ENCODE peak calls at places on chromosome 11, in six cellular contexts. I is HepG2, Y is SK-N-SH, E is K562, R is A549, F is GM12878. U is an unnamed sample.

GRCh38 chr11:118193910-118194566 is 17.6 kb upstream of the SCN2B start:
- DNase-seq in E (no peak), F (no peak), Y (no peak), I (no peak), R (no peak), U (no peak)

GRCh38 chr11:59172345-59173079 is 580 bp downstream of the DTX4 start:
- DNase-seq in R (no peak), I (peak; percentile 10), F (peak; percentile 60), Y (peak; percentile 63), E (peak; percentile 37), U (no peak)

GRCh38 chr11:18115360-18116127 is 9.7 kb upstream of the SAAL1 start:
- DNase-seq in Y (peak; percentile 85), E (peak; percentile 80), F (peak; percentile 19), I (peak; percentile 75), R (peak; percentile 75), U (peak; percentile 55)

GRCh38 chr11:73454987-73455386 is 78.8 kb downstream of the RELT start:
- DNase-seq in I (no peak), R (no peak), E (no peak), F (no peak), Y (no peak), U (no peak)

GRCh38 chr11:47912843-47913437 is 64.8 kb upstream of the NUP160 start:
- DNase-seq in Y (no peak), R (no peak), F (no peak), E (no peak), I (no peak), U (no peak)

GRCh38 chr11:12464303-12464702 is 86.9 kb downstream of the PARVA start:
- DNase-seq in F (no peak), I (no peak), Y (no peak), R (no peak), E (no peak), U (no peak)

GRCh38 chr11:65692367-65692766 is 19.7 kb upstream of the KAT5 start:
- DNase-seq in F (no peak), R (no peak), E (peak; percentile 39), Y (no peak), I (no peak), U (no peak)

GRCh38 chr11:128532571-128533091 is 54.7 kb downstream of the ETS1 start:
- DNase-seq in E (no peak), F (no peak), Y (no peak), I (no peak), R (no peak), U (no peak)

GRCh38 chr11:75635009-75635909 is 33.6 kb downstream of the MAP6 start:
- DNase-seq in Y (no peak), F (no peak), I (no peak), R (no peak), E (no peak), U (peak; percentile 72)

GRCh38 chr11:103662880-103663279 is 373.6 kb upstream of the DDI1 start:
- DNase-seq in Y (no peak), R (no peak), E (no peak), F (no peak), I (no peak), U (peak; percentile 20)

DNA sequence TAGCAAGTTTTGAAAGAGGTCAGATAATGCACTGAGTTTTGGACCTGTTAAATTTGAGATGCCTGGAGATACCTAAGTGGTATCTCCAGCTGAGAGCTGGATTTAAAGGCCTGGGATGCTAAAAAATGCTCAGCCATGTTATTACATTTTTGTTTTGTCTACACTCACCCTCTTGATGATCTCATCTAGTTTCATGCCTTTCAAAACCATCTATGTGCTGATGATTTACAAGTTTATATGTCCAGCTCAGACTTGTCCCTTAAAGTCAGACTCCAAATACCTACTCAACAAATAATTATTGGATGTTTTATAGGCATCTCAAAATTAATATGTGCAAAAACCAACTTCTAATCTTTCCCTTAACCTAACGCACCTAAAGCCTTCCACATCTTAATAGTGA is 103.6 kb upstream of the OR9G4 start:
- DNase-seq in R (no peak), I (no peak), Y (no peak), F (no peak), E (no peak), U (no peak)
- TF ChIP-seq SMC3 in R (no peak), I (no peak), Y (no peak), F (no peak), E (no peak), U (no peak)

GRCh38 chr11:35605691-35606090 is 12.6 kb upstream of the FJX1 start:
- DNase-seq in E (no peak), I (no peak), F (no peak), Y (no peak), R (no peak), U (peak; percentile 59)
- TF ChIP-seq SMC3 in E (no peak), I (no peak), F (no peak), Y (no peak), R (no peak), U (no peak)

DNA sequence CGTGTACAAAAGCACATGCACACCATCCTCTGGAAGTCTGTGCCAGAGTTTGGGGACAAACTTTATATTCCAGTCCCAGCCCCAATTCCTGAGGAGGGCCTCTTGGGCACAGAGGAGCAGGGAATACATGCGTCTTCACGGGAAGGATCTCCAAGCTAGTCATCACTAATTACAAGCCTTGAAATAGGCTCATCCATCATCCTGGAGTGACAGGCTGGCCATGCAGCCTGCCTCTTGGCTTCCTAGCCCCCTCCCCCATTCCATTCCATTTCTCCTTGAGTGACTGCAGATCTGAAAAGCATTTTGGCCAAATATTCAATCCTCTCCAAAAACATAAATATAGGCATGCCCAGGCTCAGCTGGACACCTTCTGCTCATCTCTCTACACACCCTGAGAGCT is 24.8 kb downstream of the SERPING1 start:
- DNase-seq in I (no peak), Y (no peak), E (no peak), F (no peak), R (no peak), U (no peak)
- TF ChIP-seq SMC3 in I (no peak), Y (no peak), E (no peak), F (no peak), R (no peak), U (no peak)

DNA sequence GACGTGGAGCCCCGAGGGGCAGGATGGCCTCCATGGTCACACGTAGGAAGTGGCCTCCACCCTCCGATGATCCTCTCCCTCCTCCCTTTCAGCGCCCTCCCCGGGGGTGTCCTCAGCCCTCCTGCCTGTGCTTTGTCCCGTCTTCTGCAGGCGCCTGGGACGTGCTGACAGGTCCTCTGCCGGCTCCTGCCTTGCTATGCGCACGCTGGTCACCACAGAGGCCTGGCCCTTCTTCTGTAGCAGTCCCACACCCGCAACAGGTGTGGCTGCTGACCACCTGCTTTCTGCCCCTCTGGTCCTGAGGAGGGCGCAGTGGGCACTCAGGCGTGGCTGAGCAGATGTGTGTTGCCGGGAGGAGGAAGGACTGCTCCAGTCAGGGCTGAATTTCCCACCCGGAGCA is 27.7 kb upstream of the PPP6R3 start:
- DNase-seq in F (no peak), I (no peak), Y (no peak), R (no peak), E (no peak), U (no peak)
- TF ChIP-seq SMC3 in F (no peak), I (no peak), Y (no peak), R (no peak), E (no peak), U (no peak)

DNA sequence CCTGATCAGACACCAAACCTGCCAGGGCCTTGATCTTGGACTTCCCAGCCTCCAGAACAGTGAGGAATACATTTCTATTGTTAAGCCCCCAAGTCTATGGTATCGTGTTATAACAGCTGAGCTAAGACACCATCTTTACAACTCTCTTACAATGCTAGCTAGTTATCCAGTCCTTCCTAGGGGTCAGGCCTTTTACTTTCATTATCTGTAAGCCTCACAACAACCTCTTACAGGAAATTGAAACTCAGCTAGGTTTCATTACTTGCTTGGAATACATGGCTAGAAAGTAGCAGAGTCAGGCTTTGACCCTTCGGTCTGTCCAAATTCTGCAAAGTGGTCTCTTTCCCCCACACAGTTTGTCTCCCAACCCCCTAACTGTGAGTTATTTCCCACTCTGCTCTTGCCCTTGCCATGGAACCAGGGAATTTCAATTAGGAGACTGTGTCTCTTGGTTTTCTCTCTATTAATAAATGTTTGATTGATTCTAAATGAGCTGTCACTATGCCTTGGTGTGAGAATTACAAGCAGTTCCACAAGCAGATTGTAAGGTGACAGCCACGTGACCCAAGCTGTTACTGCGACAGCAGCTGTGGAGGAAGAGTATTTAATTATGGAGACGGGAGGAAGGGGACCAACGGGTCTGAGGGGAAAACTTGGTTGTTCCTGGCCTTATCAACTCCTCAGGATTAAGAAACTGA is 38.4 kb upstream of the CLMP start:
- DNase-seq in R (no peak), E (no peak), F (peak; percentile 34), Y (no peak), I (no peak), U (no peak)
- TF ChIP-seq SMC3 in R (no peak), E (no peak), F (no peak), Y (no peak), I (no peak), U (no peak)

GRCh38 chr11:6563121-6563619 is 40.2 kb downstream of the RRP8 start:
- DNase-seq in I (no peak), E (peak; percentile 77), R (no peak), F (no peak), Y (no peak), U (no peak)
- TF ChIP-seq SMC3 in I (no peak), E (no peak), R (no peak), F (no peak), Y (no peak), U (no peak)

GRCh38 chr11:2563216-2564007 is 118.6 kb downstream of the KCNQ1 start:
- DNase-seq in Y (no peak), F (no peak), I (peak; percentile 96), R (no peak), E (no peak), U (no peak)

GRCh38 chr11:2562897-2563215 is 118.0 kb downstream of the KCNQ1 start:
- DNase-seq in Y (no peak), F (no peak), I (no peak), E (no peak), R (no peak), U (no peak)

GRCh38 chr11:2562181-2562581 is 117.4 kb downstream of the KCNQ1 start:
- DNase-seq in R (no peak), Y (no peak), E (no peak), I (peak; percentile 76), F (no peak), U (no peak)

GRCh38 chr11:2559527-2560311 is 114.9 kb downstream of the KCNQ1 start:
- DNase-seq in E (no peak), F (no peak), I (no peak), R (no peak), Y (no peak), U (no peak)

GRCh38 chr11:2561283-2562180 is 116.7 kb downstream of the KCNQ1 start:
- DNase-seq in I (no peak), Y (no peak), R (no peak), F (no peak), E (no peak), U (no peak)
- TF ChIP-seq SMC3 in I (no peak), Y (no peak), R (no peak), F (no peak), E (no peak), U (no peak)

GRCh38 chr11:7577883-7578242 is 64.1 kb downstream of the PPFIBP2 start:
- DNase-seq in I (no peak), R (no peak), F (no peak), E (no peak), Y (peak; percentile 51), U (peak; percentile 49)
- TF ChIP-seq SMC3 in I (no peak), R (no peak), F (no peak), E (no peak), Y (no peak), U (no peak)

GRCh38 chr11:19574916-19575315 is 137.7 kb upstream of the NAV2 start:
- DNase-seq in E (no peak), R (no peak), Y (no peak), F (no peak), I (no peak), U (no peak)
- TF ChIP-seq SMC3 in E (no peak), R (no peak), Y (no peak), F (no peak), I (no peak), U (no peak)

U was measured in IMR-90.